ENCODE peak calls at places on chromosomes 3 and 15, in six cellular contexts. R, O, S, Q, L and N are unnamed samples.

GRCh38 chr15:38514601-38515000 is 50.0 kb downstream of the RASGRP1 start:
- DNase-seq in L (no peak), O (no peak), R (no peak), S (no peak), Q (peak; percentile 34), N (no peak)

GRCh38 chr15:39747326-39747725 is 35.3 kb downstream of the FSIP1 start:
- DNase-seq in O (no peak), Q (no peak), L (peak; percentile 83), R (no peak), S (no peak), N (no peak)

GRCh38 chr15:40264321-40265153 is 18.3 kb downstream of the ANKRD63 start:
- DNase-seq in L (no peak), Q (no peak), O (no peak), R (no peak), S (no peak), N (no peak)

GRCh38 chr15:27454281-27455060 is 483.5 kb downstream of the GABRG3 start:
- DNase-seq in Q (no peak), L (peak; percentile 92), O (no peak), R (no peak), S (no peak), N (no peak)

GRCh38 chr3:134373278-134373941 is 837 bp downstream of the AMOTL2 start:
- DNase-seq in R (peak; percentile 92), S (peak; percentile 74), L (peak; percentile 94), Q (peak; percentile 91), O (peak; percentile 67), N (peak; percentile 66)

GRCh38 chr3:63343674-63344073 is 65.6 kb downstream of the SYNPR start:
- DNase-seq in Q (peak; percentile 77), O (peak; percentile 42), R (peak; percentile 67), S (peak; percentile 95), L (peak; percentile 98), N (peak; percentile 28)

GRCh38 chr3:27903447-27903846 is 181.3 kb upstream of the EOMES start:
- DNase-seq in S (no peak), R (no peak), L (no peak), O (no peak), Q (no peak), N (no peak)

GRCh38 chr3:107797586-107797985 is 274.8 kb downstream of the BBX start:
- DNase-seq in L (no peak), Q (no peak), S (no peak), O (no peak), R (no peak), N (no peak)

GRCh38 chr3:34346656-34347055 is 548.2 kb downstream of the PDCD6IP start:
- DNase-seq in S (no peak), Q (no peak), O (no peak), L (no peak), R (no peak), N (no peak)

GRCh38 chr3:11629716-11630115 is 14.0 kb downstream of the VGLL4 start:
- DNase-seq in L (peak; percentile 84), S (no peak), O (no peak), Q (no peak), R (no peak), N (no peak)

GRCh38 chr3:140715035-140715434 is 37.2 kb downstream of the TRIM42 start:
- DNase-seq in O (no peak), Q (no peak), L (no peak), S (peak; percentile 80), R (no peak), N (no peak)